ENCODE peak calls at places on chromosomes 16 and 17, in ten cellular contexts. V is SK-MEL-5; T is activated gamma-delta T cell treated with Interleukin-2 at 50 U/mL for 16 hours; I is HFFc6; X is stimulated activated CD4-positive, alpha-beta T cell treated with anti-CD3 and anti-CD28 coated beads, Interleukin-4, amount 100 ng/mL, for 24 hours; E is activated T-cell treated with anti-CD3 and anti-CD28 coated beads, Interleukin-2, amount 50 U/mL, for 1 hour; W is endothelial cell; B is NCI-H1930; L is posterior vena cava; D is stimulated activated CD8-positive, alpha-beta memory T cell treated with anti-CD3 and anti-CD28 coated beads, Interleukin-4, amount 100 ng/mL, for 1 hour. P is an unnamed sample.

GRCh38 chr17:34566201-34566600 is 13.2 kb upstream of the TMEM132E start:
- DNase-seq in V (no peak), T (no peak), I (no peak), X (no peak), E (no peak), W (no peak), B (no peak), L (no peak), D (no peak), P (no peak)

GRCh38 chr16:65524997-65525396 is 403.1 kb upstream of the CDH11 start:
- DNase-seq in V (no peak), T (no peak), I (no peak), X (no peak), E (no peak), W (no peak), B (no peak), L (no peak), D (no peak), P (no peak)

GRCh38 chr17:11618861-11619566 is 20.7 kb downstream of the DNAH9 start:
- DNase-seq in V (peak; percentile 29), T (no peak), I (no peak), X (no peak), E (no peak), W (no peak), B (no peak), L (no peak), D (no peak), P (no peak)

GRCh38 chr17:60065867-60066266 is 12.9 kb downstream of the HEATR6 start:
- DNase-seq in V (no peak), T (no peak), I (peak; percentile 40), X (no peak), E (no peak), W (no peak), B (no peak), L (no peak), D (no peak), P (no peak)

GRCh38 chr17:70454377-70454776 is 285.0 kb downstream of the KCNJ2 start:
- DNase-seq in V (no peak), T (no peak), I (no peak), X (no peak), E (no peak), W (no peak), B (no peak), L (no peak), D (no peak), P (no peak)

GRCh38 chr17:80783971-80784370 is 207.7 kb upstream of the CHMP6 start:
- DNase-seq in V (no peak), T (no peak), I (no peak), X (no peak), E (no peak), W (no peak), B (no peak), L (peak; percentile 17), D (no peak), P (no peak)

GRCh38 chr17:49523706-49524472 is 28.8 kb downstream of the NGFR start:
- DNase-seq in V (no peak), T (peak; percentile 45), I (no peak), X (peak; percentile 46), E (peak; percentile 28), W (no peak), B (no peak), L (no peak), D (no peak), P (peak; percentile 28)

GRCh38 chr16:56355221-56355620 is 70.1 kb downstream of the AMFR start:
- DNase-seq in V (no peak), T (peak; percentile 0), I (no peak), X (no peak), E (peak; percentile 4), W (no peak), B (no peak), L (peak; percentile 43), D (no peak), P (no peak)

GRCh38 chr17:193841-194806 is 12.7 kb upstream of the DOC2B start:
- DNase-seq in V (no peak), T (no peak), I (no peak), X (no peak), E (no peak), W (no peak), B (no peak), L (peak; percentile 76), D (no peak), P (no peak)

GRCh38 chr16:31248344-31248743 is 11.4 kb upstream of the ITGAM start:
- DNase-seq in V (peak; percentile 99), T (no peak), I (no peak), X (no peak), E (no peak), W (no peak), B (no peak), L (no peak), D (no peak), P (no peak)

GRCh38 chr16:10558746-10559641 is 21.4 kb downstream of the EMP2 start:
- DNase-seq in V (peak; percentile 85), T (no peak), I (peak; percentile 18), X (no peak), E (no peak), W (no peak), B (no peak), L (peak; percentile 92), D (no peak), P (no peak)

GRCh38 chr16:11800385-11800718 is 3.3 kb upstream of the ZC3H7A start:
- DNase-seq in V (no peak), T (no peak), I (no peak), X (no peak), E (no peak), W (no peak), B (no peak), L (no peak), D (no peak), P (no peak)

GRCh38 chr17:9729735-9730420 is 61.5 kb downstream of the DHRS7C start:
- DNase-seq in V (no peak), T (no peak), I (no peak), X (no peak), E (no peak), W (no peak), B (no peak), L (no peak), D (no peak), P (no peak)

GRCh38 chr17:8985054-8985701 is 19.7 kb upstream of the PIK3R5 start:
- DNase-seq in V (no peak), T (no peak), I (no peak), X (no peak), E (no peak), W (no peak), B (no peak), L (no peak), D (no peak), P (no peak)

GRCh38 chr16:4327782-4328579 is 12.1 kb downstream of the GLIS2 start:
- DNase-seq in V (no peak), T (peak; percentile 36), I (peak; percentile 83), X (peak; percentile 65), E (peak; percentile 67), W (peak; percentile 79), B (no peak), L (peak; percentile 92), D (no peak), P (no peak)

GRCh38 chr17:75697651-75698291 is 23.5 kb upstream of the ITGB4 start:
- DNase-seq in V (peak; percentile 99), T (no peak), I (no peak), X (no peak), E (no peak), W (no peak), B (no peak), L (no peak), D (no peak), P (no peak)

GRCh38 chr16:21599994-21600773 is 807 bp downstream of the METTL9 start:
- DNase-seq in V (peak; percentile 46), T (peak; percentile 8), I (peak; percentile 26), X (peak; percentile 22), E (no peak), W (no peak), B (no peak), L (no peak), D (no peak), P (no peak)

GRCh38 chr16:11345040-11345862 is at the start of gene RMI2:
- DNase-seq in V (peak; percentile 95), T (peak; percentile 94), I (peak; percentile 93), X (peak; percentile 98), E (peak; percentile 92), W (peak; percentile 93), B (peak; percentile 97), L (peak; percentile 99), D (peak; percentile 93), P (peak; percentile 95)

GRCh38 chr16:69107311-69107962 is 2.0 kb downstream of the HAS3 start:
- DNase-seq in V (no peak), T (no peak), I (no peak), X (no peak), E (no peak), W (peak; percentile 28), B (no peak), L (peak; percentile 82), D (no peak), P (no peak)

GRCh38 chr17:60435244-60436170 is 13.2 kb downstream of the CHCT1 start:
- DNase-seq in V (peak; percentile 96), T (peak; percentile 52), I (peak; percentile 85), X (peak; percentile 62), E (peak; percentile 40), W (peak; percentile 67), B (peak; percentile 70), L (peak; percentile 87), D (peak; percentile 8), P (peak; percentile 55)

GRCh38 chr16:75593825-75594820 is 27.9 kb downstream of the GABARAPL2 start:
- DNase-seq in V (no peak), T (no peak), I (peak; percentile 50), X (no peak), E (no peak), W (peak; percentile 6), B (no peak), L (no peak), D (no peak), P (no peak)

GRCh38 chr17:41793749-41794602 is 7.5 kb upstream of the JUP start:
- DNase-seq in V (no peak), T (no peak), I (no peak), X (no peak), E (no peak), W (no peak), B (no peak), L (no peak), D (no peak), P (no peak)

P was measured in NCI-H1105.